ENCODE peak calls at places on chromosomes 3 and 15, in seven cellular contexts. G, S, Y, B, N, R and H are unnamed samples.

GRCh38 chr15:31032959-31033358 is 41.5 kb upstream of the MTMR10 start:
- DNase-seq in G (no peak), S (peak; percentile 86), Y (no peak), B (no peak), N (no peak), R (no peak), H (no peak)

GRCh38 chr3:133426721-133427120 is 26.9 kb downstream of the BFSP2 start:
- DNase-seq in G (no peak), S (peak; percentile 50), Y (no peak), B (no peak), N (no peak), R (no peak), H (no peak)

GRCh38 chr15:33067456-33067855 is 127.1 kb downstream of the FMN1 start:
- DNase-seq in G (no peak), S (peak; percentile 6), Y (no peak), B (no peak), N (no peak), R (no peak), H (no peak)

GRCh38 chr3:66029014-66029413 is 9.7 kb downstream of the MAGI1 start:
- DNase-seq in G (no peak), S (no peak), Y (no peak), B (no peak), N (no peak), R (no peak), H (no peak)

GRCh38 chr15:58545307-58546065 is 113.7 kb downstream of the LIPC start:
- DNase-seq in G (no peak), S (no peak), Y (no peak), B (no peak), N (peak; percentile 19), R (no peak), H (no peak)

GRCh38 chr3:55891106-55891505 is 404.0 kb upstream of the WNT5A start:
- DNase-seq in G (no peak), S (no peak), Y (no peak), B (no peak), N (no peak), R (no peak), H (no peak)

GRCh38 chr15:74193305-74193718 is 9.3 kb downstream of the STRA6 start:
- DNase-seq in G (no peak), S (peak; percentile 81), Y (no peak), B (no peak), N (no peak), R (no peak), H (no peak)

GRCh38 chr15:27353837-27354236 is 382.9 kb downstream of the GABRG3 start:
- DNase-seq in G (no peak), S (no peak), Y (no peak), B (no peak), N (no peak), R (no peak), H (no peak)

GRCh38 chr3:31980530-31981205 is 394 bp downstream of the OSBPL10 start:
- DNase-seq in G (peak; percentile 36), S (peak; percentile 62), Y (peak; percentile 88), B (peak; percentile 29), N (peak; percentile 85), R (peak; percentile 47), H (peak; percentile 44)

GRCh38 chr3:73783811-73784210 is 159.1 kb upstream of the PDZRN3 start:
- DNase-seq in G (no peak), S (no peak), Y (no peak), B (no peak), N (no peak), R (no peak), H (no peak)
- TF ChIP-seq CTCF in G (no peak), S (no peak), Y (no peak), B (no peak), N (no peak), R (no peak), H (no peak)

GRCh38 chr3:105527538-105527937 is 160.8 kb downstream of the ALCAM start:
- DNase-seq in G (no peak), S (no peak), Y (no peak), B (no peak), N (no peak), R (no peak), H (no peak)

GRCh38 chr3:105526349-105527111 is 159.8 kb downstream of the ALCAM start:
- DNase-seq in G (no peak), S (no peak), Y (no peak), B (no peak), N (no peak), R (no peak), H (no peak)

GRCh38 chr3:105532251-105532650 is 165.5 kb downstream of the ALCAM start:
- DNase-seq in G (no peak), S (no peak), Y (no peak), B (no peak), N (no peak), R (no peak), H (no peak)

GRCh38 chr3:105528956-105529355 is 162.2 kb downstream of the ALCAM start:
- DNase-seq in G (no peak), S (no peak), Y (no peak), B (no peak), N (no peak), R (no peak), H (no peak)

GRCh38 chr3:105527949-105528348 is 161.2 kb downstream of the ALCAM start:
- DNase-seq in G (no peak), S (no peak), Y (no peak), B (no peak), N (no peak), R (no peak), H (no peak)
- TF ChIP-seq CTCF in G (no peak), S (no peak), Y (no peak), B (no peak), N (no peak), R (no peak), H (no peak)

GRCh38 chr3:168894204-168894603 is 769.3 kb downstream of the MECOM start:
- DNase-seq in G (no peak), S (no peak), Y (no peak), B (no peak), N (no peak), R (no peak), H (no peak)

GRCh38 chr3:168888781-168889180 is 774.7 kb downstream of the MECOM start:
- DNase-seq in G (no peak), S (no peak), Y (no peak), B (no peak), N (no peak), R (no peak), H (no peak)

GRCh38 chr3:168885028-168885427 is 778.5 kb downstream of the MECOM start:
- DNase-seq in G (no peak), S (peak; percentile 17), Y (no peak), B (no peak), N (no peak), R (no peak), H (no peak)

GRCh38 chr3:168884353-168884903 is 779.1 kb downstream of the MECOM start:
- DNase-seq in G (no peak), S (peak; percentile 89), Y (no peak), B (no peak), N (peak; percentile 50), R (no peak), H (no peak)

GRCh38 chr3:168889666-168890065 is 773.8 kb downstream of the MECOM start:
- DNase-seq in G (no peak), S (no peak), Y (no peak), B (no peak), N (no peak), R (no peak), H (no peak)
- TF ChIP-seq CTCF in G (no peak), S (no peak), Y (peak; percentile 16), B (no peak), N (no peak), R (no peak), H (no peak)

DNA sequence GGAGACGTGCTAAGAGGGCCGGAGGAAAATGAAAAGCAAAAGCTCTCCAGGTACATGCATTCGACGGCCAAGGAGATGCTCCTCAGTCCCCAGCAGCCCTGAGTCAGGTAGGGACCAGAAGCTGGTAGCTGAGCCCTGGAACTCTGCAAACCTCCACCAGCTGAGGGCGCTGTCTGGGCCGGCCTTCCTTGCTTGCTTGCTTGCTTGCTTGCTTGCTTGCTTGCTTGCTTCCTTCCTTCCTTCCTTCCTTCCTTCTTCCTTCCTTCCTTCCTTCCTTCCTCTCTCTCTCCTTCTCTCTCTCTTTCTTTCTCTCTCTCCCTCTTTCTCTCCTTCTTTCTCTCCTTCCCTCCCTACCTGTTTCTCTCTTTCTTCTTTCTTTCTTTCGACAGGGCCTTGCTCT is 94.6 kb upstream of the RASGRF1 start:
- DNase-seq in G (no peak), S (no peak), Y (peak; percentile 21), B (no peak), N (no peak), R (no peak), H (no peak)
- TF ChIP-seq CTCF in G (no peak), S (peak; percentile 21), Y (peak; percentile 44), B (no peak), N (no peak), R (no peak), H (no peak)

DNA sequence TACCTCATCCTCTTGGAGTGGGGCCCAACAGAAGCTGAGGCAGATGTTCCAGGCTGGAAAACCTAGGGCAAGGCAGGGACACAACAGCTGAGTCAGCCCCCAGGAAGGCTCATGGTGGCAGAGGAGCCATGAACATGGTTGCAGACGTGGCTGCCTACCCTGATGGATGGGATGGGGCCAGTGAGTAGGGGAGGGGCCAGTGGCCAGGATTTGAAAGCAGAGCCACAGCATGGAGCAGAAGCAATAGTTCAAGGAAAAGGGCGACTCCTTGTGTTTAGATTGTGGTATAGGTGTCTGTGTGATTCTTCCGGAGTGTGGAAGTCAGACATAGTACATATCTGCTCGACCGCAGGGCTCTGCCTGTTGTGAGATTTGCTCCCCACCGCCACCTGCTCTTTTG is 24.2 kb downstream of the PXYLP1 start:
- DNase-seq in G (no peak), S (peak; percentile 44), Y (no peak), B (no peak), N (no peak), R (no peak), H (no peak)
- TF ChIP-seq CTCF in G (peak; percentile 44), S (peak; percentile 36), Y (peak; percentile 51), B (no peak), N (no peak), R (peak; percentile 57), H (no peak)

DNA sequence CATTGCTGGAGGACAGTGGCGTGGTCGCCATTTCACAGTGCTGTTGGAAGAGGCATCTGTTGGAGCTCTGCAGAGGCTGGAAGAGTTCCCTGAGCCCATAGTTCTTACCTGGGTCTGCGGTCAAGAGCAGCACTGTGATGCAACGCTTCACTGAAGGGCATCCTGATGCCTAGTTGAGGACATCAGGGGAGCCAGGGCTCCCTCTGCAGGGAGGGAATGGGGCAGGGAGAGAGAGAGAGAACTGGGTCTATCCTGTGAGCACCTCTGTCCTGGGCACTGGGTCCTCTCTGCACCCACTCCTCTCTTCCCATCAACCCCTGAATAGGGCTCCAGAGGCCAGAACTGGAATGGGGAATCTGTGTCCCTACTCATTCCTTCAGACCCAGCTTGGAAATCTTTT is 23.9 kb upstream of the MOBP start:
- DNase-seq in G (no peak), S (no peak), Y (no peak), B (no peak), N (no peak), R (no peak), H (no peak)
- TF ChIP-seq CTCF in G (no peak), S (peak; percentile 11), Y (no peak), B (no peak), N (no peak), R (no peak), H (no peak)